ENCODE peak calls at places on chromosomes 12 and 14, in five cellular contexts. One of them, this sample, is unnamed.

GRCh38 chr12:116138380-116138779 is 139.1 kb downstream of the MED13L start:
- DNase-seq in left colon: no peak
- DNase-seq in erythroblast: no peak
- DNase-seq in COR-L47: no peak
- DNase-seq in naive thymus-derived CD8-positive, alpha-beta T cell: no peak
- DNase-seq in this sample: no peak

GRCh38 chr12:95413576-95413975 is 60.4 kb upstream of the METAP2 start:
- DNase-seq in left colon: no peak
- DNase-seq in erythroblast: no peak
- DNase-seq in COR-L47: no peak
- DNase-seq in naive thymus-derived CD8-positive, alpha-beta T cell: no peak
- DNase-seq in this sample: no peak

GRCh38 chr12:112107728-112108447 is 695 bp downstream of the NAA25 start:
- DNase-seq in left colon: peak; percentile 43
- DNase-seq in erythroblast: peak; percentile 36
- DNase-seq in COR-L47: no peak
- DNase-seq in naive thymus-derived CD8-positive, alpha-beta T cell: no peak
- DNase-seq in this sample: peak; percentile 24

GRCh38 chr12:129193263-129193871 is 340.1 kb downstream of the GLT1D1 start:
- DNase-seq in left colon: no peak
- DNase-seq in erythroblast: peak; percentile 15
- DNase-seq in COR-L47: no peak
- DNase-seq in naive thymus-derived CD8-positive, alpha-beta T cell: no peak
- DNase-seq in this sample: peak; percentile 22

GRCh38 chr12:87152841-87153528 is 876.2 kb downstream of the C12orf50 start:
- DNase-seq in left colon: no peak
- DNase-seq in erythroblast: no peak
- DNase-seq in COR-L47: no peak
- DNase-seq in naive thymus-derived CD8-positive, alpha-beta T cell: no peak
- DNase-seq in this sample: no peak

GRCh38 chr14:53399057-53399456 is 245.9 kb upstream of the DDHD1 start:
- DNase-seq in left colon: no peak
- DNase-seq in erythroblast: no peak
- DNase-seq in COR-L47: no peak
- DNase-seq in naive thymus-derived CD8-positive, alpha-beta T cell: no peak
- DNase-seq in this sample: no peak

GRCh38 chr12:45637706-45638105 is 91.8 kb upstream of the ARID2 start:
- DNase-seq in left colon: no peak
- DNase-seq in erythroblast: no peak
- DNase-seq in COR-L47: no peak
- DNase-seq in naive thymus-derived CD8-positive, alpha-beta T cell: no peak
- DNase-seq in this sample: no peak

GRCh38 chr12:12776261-12776660 is 9.2 kb upstream of the APOLD1 start:
- DNase-seq in left colon: peak; percentile 64
- DNase-seq in erythroblast: no peak
- DNase-seq in COR-L47: peak; percentile 10
- DNase-seq in naive thymus-derived CD8-positive, alpha-beta T cell: no peak
- DNase-seq in this sample: peak; percentile 54

GRCh38 chr12:71484272-71484905 is 44.8 kb downstream of the LGR5 start:
- DNase-seq in left colon: no peak
- DNase-seq in erythroblast: no peak
- DNase-seq in COR-L47: no peak
- DNase-seq in naive thymus-derived CD8-positive, alpha-beta T cell: no peak
- DNase-seq in this sample: no peak

GRCh38 chr12:24373004-24373403 is 423.5 kb upstream of the SOX5 start:
- DNase-seq in left colon: no peak
- DNase-seq in erythroblast: no peak
- DNase-seq in COR-L47: no peak
- DNase-seq in naive thymus-derived CD8-positive, alpha-beta T cell: no peak
- DNase-seq in this sample: no peak

GRCh38 chr14:77409131-77409533 is 14.2 kb downstream of the NOXRED1 start:
- DNase-seq in left colon: no peak
- DNase-seq in erythroblast: peak; percentile 75
- DNase-seq in COR-L47: no peak
- DNase-seq in naive thymus-derived CD8-positive, alpha-beta T cell: no peak
- DNase-seq in this sample: no peak

GRCh38 chr12:12466157-12466556 is 96.5 kb downstream of the DUSP16 start:
- DNase-seq in left colon: no peak
- DNase-seq in erythroblast: no peak
- DNase-seq in COR-L47: no peak
- DNase-seq in naive thymus-derived CD8-positive, alpha-beta T cell: peak; percentile 84
- DNase-seq in this sample: no peak

GRCh38 chr14:103716091-103716801 is 636 bp downstream of the ZFYVE21 start:
- DNase-seq in left colon: no peak
- DNase-seq in erythroblast: peak; percentile 48
- DNase-seq in COR-L47: peak; percentile 27
- DNase-seq in naive thymus-derived CD8-positive, alpha-beta T cell: no peak
- DNase-seq in this sample: peak; percentile 45

GRCh38 chr14:68785817-68786490 is 6.9 kb downstream of the ZFP36L1 start:
- DNase-seq in left colon: no peak
- DNase-seq in erythroblast: peak; percentile 26
- DNase-seq in COR-L47: no peak
- DNase-seq in naive thymus-derived CD8-positive, alpha-beta T cell: peak; percentile 31
- DNase-seq in this sample: peak; percentile 72

GRCh38 chr12:15346488-15346887 is 24.2 kb downstream of the PTPRO start:
- DNase-seq in left colon: no peak
- DNase-seq in erythroblast: no peak
- DNase-seq in COR-L47: no peak
- DNase-seq in naive thymus-derived CD8-positive, alpha-beta T cell: no peak
- DNase-seq in this sample: no peak

GRCh38 chr12:68776976-68777610 is 30.9 kb upstream of the MDM2 start:
- DNase-seq in left colon: no peak
- DNase-seq in erythroblast: no peak
- DNase-seq in COR-L47: no peak
- DNase-seq in naive thymus-derived CD8-positive, alpha-beta T cell: no peak
- DNase-seq in this sample: no peak

GRCh38 chr12:5758347-5758746 is 186.7 kb downstream of the ANO2 start:
- DNase-seq in left colon: no peak
- DNase-seq in erythroblast: no peak
- DNase-seq in COR-L47: no peak
- DNase-seq in naive thymus-derived CD8-positive, alpha-beta T cell: no peak
- DNase-seq in this sample: no peak

GRCh38 chr12:50862316-50862715 is 19.6 kb downstream of the TMPRSS12 start:
- DNase-seq in left colon: no peak
- DNase-seq in erythroblast: no peak
- DNase-seq in COR-L47: no peak
- DNase-seq in naive thymus-derived CD8-positive, alpha-beta T cell: no peak
- DNase-seq in this sample: no peak

GRCh38 chr12:42510823-42511222 is 78.7 kb downstream of the PRICKLE1 start:
- DNase-seq in left colon: no peak
- DNase-seq in erythroblast: no peak
- DNase-seq in COR-L47: no peak
- DNase-seq in naive thymus-derived CD8-positive, alpha-beta T cell: no peak
- DNase-seq in this sample: no peak

GRCh38 chr12:80849367-80849766 is 88.4 kb downstream of the LIN7A start:
- DNase-seq in left colon: no peak
- DNase-seq in erythroblast: no peak
- DNase-seq in COR-L47: no peak
- DNase-seq in naive thymus-derived CD8-positive, alpha-beta T cell: no peak
- DNase-seq in this sample: no peak

GRCh38 chr14:91870001-91870400 is 2.7 kb upstream of the TC2N start:
- DNase-seq in left colon: no peak
- DNase-seq in erythroblast: no peak
- DNase-seq in COR-L47: no peak
- DNase-seq in naive thymus-derived CD8-positive, alpha-beta T cell: peak; percentile 81
- DNase-seq in this sample: peak; percentile 43

GRCh38 chr12:67475725-67476124 is 172.8 kb upstream of the DYRK2 start:
- DNase-seq in left colon: no peak
- DNase-seq in erythroblast: no peak
- DNase-seq in COR-L47: no peak
- DNase-seq in naive thymus-derived CD8-positive, alpha-beta T cell: no peak
- DNase-seq in this sample: no peak

GRCh38 chr12:94795520-94795919 is 145.2 kb upstream of the TMCC3 start:
- DNase-seq in left colon: no peak
- DNase-seq in erythroblast: no peak
- DNase-seq in COR-L47: no peak
- DNase-seq in naive thymus-derived CD8-positive, alpha-beta T cell: no peak
- DNase-seq in this sample: no peak

GRCh38 chr12:99732121-99732520 is 84.6 kb downstream of the GARIN6 start:
- DNase-seq in left colon: no peak
- DNase-seq in erythroblast: no peak
- DNase-seq in COR-L47: no peak
- DNase-seq in naive thymus-derived CD8-positive, alpha-beta T cell: no peak
- DNase-seq in this sample: no peak

GRCh38 chr12:25025260-25025659 is 76.4 kb upstream of the BCAT1 start:
- DNase-seq in left colon: no peak
- DNase-seq in erythroblast: no peak
- DNase-seq in COR-L47: no peak
- DNase-seq in naive thymus-derived CD8-positive, alpha-beta T cell: no peak
- DNase-seq in this sample: no peak